ENCODE peak calls at places on chromosome 18, in eight cellular contexts. H is heart left ventricle, P is endodermal cell, V is fibroblast of lung, K is prostate gland, T is brain microvascular endothelial cell, G is A549, X is Karpas-422. J is an unnamed sample.

GRCh38 chr18:33146009-33146408 is 294.5 kb downstream of the CCDC178 start:
- DNase-seq in H (no peak), P (no peak), V (no peak), K (no peak), T (no peak), G (no peak), X (no peak), J (no peak)

GRCh38 chr18:64294967-64295366 is 146.1 kb upstream of the LINC00305 start:
- DNase-seq in H (no peak), P (no peak), V (no peak), K (no peak), T (no peak), G (no peak), X (no peak), J (no peak)

GRCh38 chr18:63890950-63891304 is 3.4 kb downstream of the SERPINB2 start:
- DNase-seq in H (no peak), P (no peak), V (no peak), K (no peak), T (no peak), G (peak; percentile 38), X (peak; percentile 80), J (no peak)

GRCh38 chr18:13823707-13824395 is at the start of gene MC5R:
- DNase-seq in H (peak; percentile 88), P (peak; percentile 93), V (peak; percentile 25), K (peak; percentile 30), T (peak; percentile 12), G (peak; percentile 21), X (peak; percentile 87), J (peak; percentile 86)

GRCh38 chr18:56563568-56563967 is 74.8 kb downstream of the TXNL1 start:
- DNase-seq in H (no peak), P (peak; percentile 93), V (no peak), K (no peak), T (no peak), G (peak; percentile 2), X (peak; percentile 86), J (no peak)

GRCh38 chr18:31680836-31681568 is 3.4 kb downstream of the B4GALT6 start:
- DNase-seq in H (no peak), P (no peak), V (no peak), K (no peak), T (no peak), G (peak; percentile 19), X (peak; percentile 65), J (no peak)

GRCh38 chr18:27540126-27540525 is 355.0 kb upstream of the CHST9 start:
- DNase-seq in H (no peak), P (peak; percentile 58), V (no peak), K (no peak), T (no peak), G (no peak), X (no peak), J (no peak)

GRCh38 chr18:22182884-22183610 is 13.7 kb downstream of the GATA6 start:
- DNase-seq in H (no peak), P (no peak), V (no peak), K (no peak), T (no peak), G (no peak), X (no peak), J (no peak)

GRCh38 chr18:56696966-56697365 is 45.8 kb downstream of the WDR7 start:
- DNase-seq in H (no peak), P (no peak), V (peak; percentile 15), K (no peak), T (peak; percentile 7), G (peak; percentile 39), X (no peak), J (no peak)

GRCh38 chr18:13035249-13035914 is 44.2 kb downstream of the CEP192 start:
- DNase-seq in H (no peak), P (no peak), V (peak; percentile 67), K (no peak), T (no peak), G (no peak), X (no peak), J (no peak)

GRCh38 chr18:32768646-32769206 is 4.1 kb downstream of the KLHL14 start:
- DNase-seq in H (no peak), P (no peak), V (no peak), K (no peak), T (no peak), G (no peak), X (peak; percentile 55), J (no peak)

GRCh38 chr18:41977233-41977632 is 22.2 kb downstream of the PIK3C3 start:
- DNase-seq in H (no peak), P (no peak), V (no peak), K (no peak), T (no peak), G (no peak), X (no peak), J (no peak)

GRCh38 chr18:55861266-55861665 is 273.3 kb upstream of the TCF4 start:
- DNase-seq in H (no peak), P (peak; percentile 75), V (peak; percentile 65), K (no peak), T (peak; percentile 49), G (peak; percentile 33), X (no peak), J (no peak)

GRCh38 chr18:75070625-75071483 is 138.1 kb downstream of the PTGR3 start:
- DNase-seq in H (no peak), P (peak; percentile 56), V (peak; percentile 86), K (peak; percentile 54), T (peak; percentile 57), G (peak; percentile 61), X (peak; percentile 74), J (no peak)

GRCh38 chr18:35693829-35694228 is 112.3 kb downstream of the GALNT1 start:
- DNase-seq in H (no peak), P (no peak), V (no peak), K (no peak), T (no peak), G (no peak), X (no peak), J (no peak)

GRCh38 chr18:35694803-35695202 is 113.3 kb downstream of the GALNT1 start:
- DNase-seq in H (no peak), P (no peak), V (no peak), K (no peak), T (no peak), G (no peak), X (no peak), J (no peak)

GRCh38 chr18:35695384-35695783 is 113.8 kb downstream of the GALNT1 start:
- DNase-seq in H (no peak), P (no peak), V (no peak), K (no peak), T (no peak), G (no peak), X (no peak), J (no peak)

GRCh38 chr18:35696307-35696706 is 114.8 kb downstream of the GALNT1 start:
- DNase-seq in H (no peak), P (no peak), V (no peak), K (no peak), T (no peak), G (no peak), X (no peak), J (no peak)

DNA sequence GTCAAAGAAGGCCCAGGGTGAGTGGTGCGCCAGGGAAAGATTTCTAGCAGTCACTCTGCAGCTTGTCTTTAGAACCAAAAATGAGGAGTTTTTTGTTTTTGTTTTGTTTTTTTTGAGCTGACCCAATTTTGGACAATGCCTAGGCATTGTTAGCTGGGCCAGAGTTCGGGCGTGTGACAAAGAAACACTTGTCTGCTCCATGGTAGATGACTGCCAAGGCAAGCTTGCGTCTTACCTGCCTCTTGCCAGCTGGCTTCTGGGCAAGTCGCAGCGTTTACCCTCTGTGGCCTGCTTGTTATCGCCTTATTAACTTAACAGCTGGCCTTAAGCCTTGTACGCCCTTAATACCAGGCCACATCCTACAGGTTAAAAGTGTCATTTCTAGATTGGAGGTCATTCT is 114.3 kb downstream of the GALNT1 start:
- DNase-seq in H (peak; percentile 74), P (no peak), V (no peak), K (peak; percentile 75), T (no peak), G (no peak), X (no peak), J (peak; percentile 91)
- H3K27ac ChIP-seq in H (peak overlapping the region; percentile 48), P (no peak overlapping the region), V (no peak overlapping the region), K (peak overlapping the region; percentile 1), T (no peak overlapping the region), G (no peak overlapping the region), X (no peak overlapping the region), J (no peak overlapping the region)

DNA sequence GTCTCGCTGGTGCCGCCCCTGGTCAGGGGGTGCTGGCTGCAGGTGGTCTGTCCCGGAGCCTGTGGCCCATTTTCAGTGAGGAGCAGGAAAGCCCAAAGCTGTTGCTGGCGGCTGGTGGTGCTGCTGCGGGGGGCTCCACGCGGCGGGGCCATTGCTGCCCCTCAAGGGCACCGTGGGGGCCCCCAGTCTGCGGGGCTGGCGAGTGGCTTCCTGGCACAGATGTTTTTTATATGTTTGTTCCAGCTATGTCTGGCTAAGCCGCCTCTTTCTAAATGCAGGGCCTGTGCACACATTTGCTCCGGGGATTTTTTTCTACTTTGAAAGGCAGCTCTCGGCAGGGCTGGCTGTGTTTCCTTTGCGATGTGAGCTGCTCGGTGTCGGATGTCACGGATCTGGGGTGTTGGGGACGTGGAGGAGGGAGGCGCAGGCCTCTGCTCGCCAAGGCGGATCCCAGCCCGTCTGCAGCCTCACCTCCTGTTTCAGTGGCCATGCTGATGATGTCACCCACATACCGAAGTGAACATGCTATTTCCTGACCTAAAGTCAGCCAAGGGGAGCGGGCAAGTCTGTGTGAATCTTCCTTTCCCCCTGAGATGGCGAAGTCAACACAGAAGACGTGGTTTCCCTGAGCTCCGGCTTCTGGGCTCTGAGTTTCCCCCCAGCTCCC is 112.0 kb upstream of the CTDP1 start:
- DNase-seq in H (peak; percentile 84), P (peak; percentile 84), V (peak; percentile 98), K (peak; percentile 84), T (peak; percentile 95), G (no peak), X (no peak), J (peak; percentile 87)
- H3K27ac ChIP-seq in H (peak overlapping the region; percentile 85), P (peak overlapping the region; percentile 87), V (no peak overlapping the region), K (peak overlapping the region; percentile 73), T (peak overlapping the region; percentile 80), G (no peak overlapping the region), X (no peak overlapping the region), J (no peak overlapping the region)

GRCh38 chr18:59719533-59720325 is 22.5 kb upstream of the CCBE1 start:
- DNase-seq in H (no peak), P (no peak), V (peak; percentile 96), K (no peak), T (peak; percentile 62), G (no peak), X (no peak), J (no peak)
- H3K27ac ChIP-seq in H (no peak overlapping the region), P (no peak overlapping the region), V (peak overlapping the region; percentile 96), K (no peak overlapping the region), T (peak overlapping the region; percentile 55), G (peak overlapping the region; percentile 86), X (no peak overlapping the region), J (no peak overlapping the region)

DNA sequence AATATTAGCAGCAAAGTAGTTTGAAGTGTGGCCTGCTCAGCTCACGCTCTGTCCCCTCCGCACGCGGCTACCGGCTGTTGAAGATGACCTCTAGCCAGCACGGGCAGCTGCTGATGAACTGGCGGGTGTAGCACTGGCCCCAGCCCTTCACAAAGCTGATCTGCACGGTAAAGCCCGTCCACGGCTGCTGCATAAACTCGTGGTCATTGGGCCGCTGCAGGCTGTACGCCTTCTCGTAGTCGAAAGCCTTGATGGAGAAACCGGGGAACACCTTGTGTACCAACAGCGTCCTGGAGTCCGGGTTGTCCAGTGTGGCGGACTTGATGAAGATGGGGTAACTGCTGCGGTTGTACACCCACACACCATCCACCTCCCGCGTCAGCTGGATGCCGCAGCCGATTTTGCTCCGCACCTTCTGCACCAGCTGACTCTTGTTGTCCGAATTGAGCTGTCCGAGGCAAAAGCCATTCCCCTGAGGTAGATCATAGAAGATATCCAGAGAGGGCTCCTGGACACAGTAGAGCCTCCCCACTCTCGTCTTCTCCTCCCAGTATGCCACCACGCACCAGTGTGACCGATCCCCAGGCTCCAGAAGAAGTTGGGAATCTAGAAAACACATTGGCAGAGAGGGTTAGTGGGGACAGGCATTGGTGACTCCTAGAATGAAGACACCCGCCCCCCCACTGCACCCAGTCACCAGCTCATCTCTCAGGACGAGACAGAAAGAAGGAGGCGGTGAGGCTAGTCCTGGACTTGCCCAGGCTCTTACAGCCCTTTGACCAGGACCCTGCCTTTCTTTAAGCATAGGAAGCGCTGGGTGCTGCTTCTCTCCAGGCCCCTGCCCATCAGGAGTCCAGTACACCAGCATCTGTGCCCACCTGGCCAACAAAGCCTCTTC is 29.2 kb downstream of the SMAD7 start:
- DNase-seq in H (no peak), P (peak; percentile 44), V (no peak), K (no peak), T (no peak), G (no peak), X (no peak), J (no peak)
- H3K27ac ChIP-seq in H (peak overlapping the region; percentile 66), P (peak overlapping the region; percentile 61), V (no peak overlapping the region), K (peak overlapping the region; percentile 66), T (no peak overlapping the region), G (peak overlapping the region; percentile 99), X (no peak overlapping the region), J (peak overlapping the region; percentile 57)